ENCODE peak calls at places on chromosome 18, in five cellular contexts. G, L, F, A and Q are unnamed samples.

GRCh38 chr18:52670903-52671302 is 330.9 kb downstream of the DCC start:
- DNase-seq in A (peak; percentile 5), L (no peak), G (peak; percentile 45), F (peak; percentile 4), Q (no peak)

GRCh38 chr18:36075862-36076587 is 8.7 kb upstream of the RPRD1A start:
- DNase-seq in A (peak; percentile 89), F (peak; percentile 58), G (peak; percentile 69), L (no peak), Q (no peak)

GRCh38 chr18:79770501-79770815 is 27.3 kb upstream of the KCNG2 start:
- DNase-seq in F (no peak), A (no peak), L (no peak), G (no peak), Q (no peak)

GRCh38 chr18:79598046-79598884 is 81.3 kb upstream of the CTDP1 start:
- DNase-seq in A (no peak), F (no peak), L (no peak), G (no peak), Q (no peak)

GRCh38 chr18:9643549-9643948 is 29.2 kb upstream of the PPP4R1 start:
- DNase-seq in G (peak; percentile 92), L (peak; percentile 73), A (peak; percentile 97), F (peak; percentile 75), Q (peak; percentile 85)

GRCh38 chr18:80175451-80176235 is 66.6 kb downstream of the ADNP2 start:
- DNase-seq in G (no peak), A (no peak), F (no peak), L (no peak), Q (no peak)

GRCh38 chr18:3625717-3626091 is 175.7 kb downstream of the TGIF1 start:
- DNase-seq in L (no peak), G (no peak), A (peak; percentile 19), F (no peak), Q (no peak)

GRCh38 chr18:27762054-27762453 is 414.9 kb downstream of the CDH2 start:
- DNase-seq in L (no peak), F (no peak), A (no peak), G (no peak), Q (no peak)

GRCh38 chr18:910247-910646 is 5.6 kb downstream of the ADCYAP1 start:
- DNase-seq in F (no peak), A (no peak), L (no peak), G (no peak), Q (no peak)

GRCh38 chr18:78898635-78899034 is 81.0 kb upstream of the SALL3 start:
- DNase-seq in A (no peak), F (no peak), G (no peak), L (no peak), Q (no peak)

GRCh38 chr18:72107647-72108046 is 436.5 kb downstream of the CBLN2 start:
- DNase-seq in A (no peak), G (peak; percentile 45), F (no peak), L (peak; percentile 2), Q (no peak)

GRCh38 chr18:63684718-63685117 is 18.0 kb upstream of the SERPINB11 start:
- DNase-seq in L (no peak), A (no peak), F (no peak), G (no peak), Q (no peak)

GRCh38 chr18:72542993-72543361 is 1.2 kb downstream of the CBLN2 start:
- DNase-seq in A (no peak), L (no peak), G (no peak), F (no peak), Q (no peak)

GRCh38 chr18:42182728-42183700 is 228.0 kb downstream of the PIK3C3 start:
- DNase-seq in L (no peak), F (no peak), A (no peak), G (no peak), Q (no peak)

GRCh38 chr18:79926715-79927596 is 24.5 kb downstream of the SLC66A2 start:
- DNase-seq in G (no peak), F (no peak), L (no peak), A (no peak), Q (no peak)

GRCh38 chr18:77167276-77167675 is 34.7 kb upstream of the MBP start:
- DNase-seq in G (no peak), F (no peak), A (no peak), L (no peak), Q (no peak)

GRCh38 chr18:8484951-8485350 is 124.3 kb upstream of the RAB12 start:
- DNase-seq in G (no peak), F (no peak), A (no peak), L (no peak), Q (no peak)

GRCh38 chr18:8406486-8407250 is 202.6 kb upstream of the RAB12 start:
- DNase-seq in A (peak; percentile 23), G (no peak), F (no peak), L (no peak), Q (no peak)

GRCh38 chr18:47417807-47418206 is 166.3 kb upstream of the SKOR2 start:
- DNase-seq in G (no peak), A (no peak), L (no peak), F (no peak), Q (no peak)

GRCh38 chr18:21261352-21261751 is 19.3 kb downstream of the GREB1L start:
- DNase-seq in L (no peak), F (no peak), A (no peak), G (no peak), Q (no peak)

GRCh38 chr18:21260621-21261020 is 18.6 kb downstream of the GREB1L start:
- DNase-seq in G (no peak), F (no peak), L (no peak), A (no peak), Q (no peak)

GRCh38 chr18:21262244-21262643 is 20.2 kb downstream of the GREB1L start:
- DNase-seq in F (no peak), L (no peak), A (no peak), G (no peak), Q (no peak)

GRCh38 chr18:21264651-21265050 is 22.6 kb downstream of the GREB1L start:
- DNase-seq in L (no peak), F (peak; percentile 89), G (no peak), A (no peak), Q (no peak)

GRCh38 chr18:21262979-21263378 is 20.9 kb downstream of the GREB1L start:
- DNase-seq in F (no peak), L (no peak), G (no peak), A (no peak), Q (no peak)
- TF ChIP-seq CEBPB in F (no peak), L (no peak), G (no peak), A (no peak), Q (no peak)

GRCh38 chr18:31398191-31398590 is 21.6 kb downstream of the DSG4 start:
- DNase-seq in G (no peak), A (no peak), L (no peak), F (no peak), Q (no peak)

GRCh38 chr18:31402026-31402373 is 25.4 kb downstream of the DSG4 start:
- DNase-seq in A (no peak), F (peak; percentile 75), G (peak; percentile 16), L (no peak), Q (no peak)

GRCh38 chr18:31401156-31402025 is 24.8 kb downstream of the DSG4 start:
- DNase-seq in L (no peak), A (no peak), F (peak; percentile 76), G (peak; percentile 78), Q (no peak)

GRCh38 chr18:31400191-31400590 is 23.6 kb downstream of the DSG4 start:
- DNase-seq in G (no peak), L (no peak), F (no peak), A (no peak), Q (no peak)

DNA sequence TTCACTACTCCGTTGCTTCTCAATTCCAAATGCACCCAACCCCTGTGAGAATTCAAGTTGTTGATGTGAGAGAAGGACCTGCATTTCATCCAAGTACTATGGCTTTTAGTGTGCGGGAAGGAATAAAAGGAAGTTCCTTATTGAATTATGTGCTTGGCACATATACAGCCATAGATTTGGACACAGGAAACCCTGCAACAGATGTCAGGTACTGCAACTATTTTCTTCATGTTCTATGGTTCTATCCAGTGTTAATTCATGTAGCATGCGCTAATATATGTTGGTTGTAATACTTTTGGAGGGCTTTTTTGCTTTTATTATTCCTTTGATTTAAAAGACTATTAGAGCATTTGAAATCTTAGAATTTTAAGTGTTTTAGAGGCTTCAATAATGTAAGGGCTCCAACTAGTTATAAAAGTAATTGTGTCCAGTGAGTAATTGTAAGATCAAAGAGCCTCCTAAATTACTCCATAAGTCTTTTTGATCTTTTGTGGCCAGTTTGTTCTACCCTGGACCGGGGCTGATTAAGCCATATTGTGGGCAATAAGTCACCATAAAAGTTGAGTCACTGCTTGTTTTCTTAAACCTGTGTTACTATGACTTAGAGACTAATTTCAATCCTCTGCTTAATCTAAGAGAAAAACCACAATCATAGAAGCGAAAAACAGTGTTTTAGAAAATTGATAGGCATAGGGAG is 22.9 kb downstream of the DSG4 start:
- DNase-seq in G (no peak), F (peak; percentile 55), L (no peak), A (no peak), Q (peak; percentile 83)
- TF ChIP-seq CEBPB in G (no peak), F (no peak), L (no peak), A (no peak), Q (peak; percentile 90)

GRCh38 chr18:57814555-57814954 is 11.4 kb upstream of the ATP8B1 start:
- DNase-seq in L (no peak), G (no peak), F (no peak), A (no peak), Q (no peak)

GRCh38 chr18:57819119-57819518 is 16.0 kb upstream of the ATP8B1 start:
- DNase-seq in A (no peak), G (no peak), L (no peak), F (no peak), Q (no peak)

GRCh38 chr18:57816208-57816999 is 13.3 kb upstream of the ATP8B1 start:
- DNase-seq in L (no peak), F (peak; percentile 43), A (no peak), G (no peak), Q (no peak)

GRCh38 chr18:57819671-57820460 is 16.8 kb upstream of the ATP8B1 start:
- DNase-seq in A (peak; percentile 95), G (peak; percentile 68), L (no peak), F (peak; percentile 71), Q (peak; percentile 48)
- TF ChIP-seq CEBPB in A (peak; percentile 21), G (no peak), L (no peak), F (no peak), Q (no peak)

GRCh38 chr18:62366992-62367391 is 41.9 kb downstream of the TNFRSF11A start:
- DNase-seq in A (no peak), G (no peak), F (no peak), L (no peak), Q (no peak)
- TF ChIP-seq CEBPB in A (no peak), G (no peak), F (no peak), L (no peak), Q (no peak)